ENCODE peak calls at places on chromosomes 3 and 15, in eight cellular contexts. One of them, this sample, is unnamed.

GRCh38 chr15:43273243-43273642 is 6.5 kb upstream of the TGM5 start:
- DNase-seq in GM13977: no peak
- DNase-seq in spleen: no peak
- DNase-seq in astrocyte of the spinal cord: no peak
- DNase-seq in upper lobe of right lung: no peak
- DNase-seq in IMR-90: no peak
- DNase-seq in RWPE1: no peak
- DNase-seq in H1: no peak
- DNase-seq in this sample: no peak

GRCh38 chr3:101813817-101814440 is 34.9 kb downstream of the NXPE3 start:
- DNase-seq in astrocyte of the spinal cord: peak
- DNase-seq in RWPE1: peak
- DNase-seq in IMR-90: peak
- DNase-seq in H1: no peak
- DNase-seq in GM13977: no peak
- DNase-seq in spleen: no peak
- DNase-seq in upper lobe of right lung: no peak
- DNase-seq in this sample: peak

GRCh38 chr15:85583404-85584390 is 203.3 kb downstream of the AKAP13 start:
- DNase-seq in upper lobe of right lung: peak
- DNase-seq in RWPE1: peak
- DNase-seq in astrocyte of the spinal cord: peak
- DNase-seq in IMR-90: peak
- DNase-seq in GM13977: peak
- DNase-seq in H1: no peak
- DNase-seq in spleen: no peak
- DNase-seq in this sample: no peak

GRCh38 chr3:136193273-136194043 is 2.7 kb downstream of the MSL2 start:
- DNase-seq in upper lobe of right lung: no peak
- DNase-seq in GM13977: no peak
- DNase-seq in RWPE1: no peak
- DNase-seq in H1: no peak
- DNase-seq in IMR-90: no peak
- DNase-seq in spleen: no peak
- DNase-seq in astrocyte of the spinal cord: peak
- DNase-seq in this sample: no peak

GRCh38 chr3:139308156-139309017 is 35.4 kb upstream of the MRPS22 start:
- DNase-seq in GM13977: no peak
- DNase-seq in H1: no peak
- DNase-seq in upper lobe of right lung: no peak
- DNase-seq in RWPE1: no peak
- DNase-seq in IMR-90: no peak
- DNase-seq in spleen: no peak
- DNase-seq in astrocyte of the spinal cord: no peak
- DNase-seq in this sample: peak

GRCh38 chr3:89841041-89841440 is 733.6 kb downstream of the EPHA3 start:
- DNase-seq in H1: no peak
- DNase-seq in IMR-90: peak
- DNase-seq in upper lobe of right lung: no peak
- DNase-seq in GM13977: no peak
- DNase-seq in RWPE1: peak
- DNase-seq in spleen: no peak
- DNase-seq in astrocyte of the spinal cord: no peak
- DNase-seq in this sample: no peak

GRCh38 chr15:65638681-65639089 is 16.9 kb downstream of the SLC24A1 start:
- DNase-seq in IMR-90: peak
- DNase-seq in upper lobe of right lung: no peak
- DNase-seq in GM13977: peak
- DNase-seq in astrocyte of the spinal cord: peak
- DNase-seq in H1: no peak
- DNase-seq in spleen: no peak
- DNase-seq in RWPE1: peak
- DNase-seq in this sample: peak

GRCh38 chr3:124877617-124878016 is 9.5 kb downstream of the ITGB5 start:
- DNase-seq in astrocyte of the spinal cord: no peak
- DNase-seq in H1: no peak
- DNase-seq in RWPE1: no peak
- DNase-seq in upper lobe of right lung: no peak
- DNase-seq in GM13977: no peak
- DNase-seq in IMR-90: no peak
- DNase-seq in spleen: no peak
- DNase-seq in this sample: no peak

GRCh38 chr3:120506828-120507774 is 56.3 kb upstream of the FSTL1 start:
- DNase-seq in RWPE1: peak
- DNase-seq in astrocyte of the spinal cord: peak
- DNase-seq in GM13977: no peak
- DNase-seq in spleen: no peak
- DNase-seq in IMR-90: peak
- DNase-seq in upper lobe of right lung: no peak
- DNase-seq in H1: peak
- DNase-seq in this sample: peak

GRCh38 chr3:30770387-30770786 is 124.1 kb downstream of the GADL1 start:
- DNase-seq in H1: no peak
- DNase-seq in RWPE1: peak
- DNase-seq in spleen: no peak
- DNase-seq in astrocyte of the spinal cord: peak
- DNase-seq in upper lobe of right lung: no peak
- DNase-seq in IMR-90: peak
- DNase-seq in GM13977: no peak
- DNase-seq in this sample: peak

GRCh38 chr15:88613074-88613944 is 7.8 kb upstream of the AEN start:
- DNase-seq in GM13977: no peak
- DNase-seq in RWPE1: no peak
- DNase-seq in astrocyte of the spinal cord: no peak
- DNase-seq in IMR-90: peak
- DNase-seq in spleen: no peak
- DNase-seq in H1: peak
- DNase-seq in upper lobe of right lung: no peak
- DNase-seq in this sample: peak

GRCh38 chr3:193701896-193702644 is 109.1 kb downstream of the OPA1 start:
- DNase-seq in spleen: no peak
- DNase-seq in IMR-90: peak
- DNase-seq in upper lobe of right lung: no peak
- DNase-seq in H1: no peak
- DNase-seq in RWPE1: no peak
- DNase-seq in GM13977: no peak
- DNase-seq in astrocyte of the spinal cord: peak
- DNase-seq in this sample: no peak

DNA sequence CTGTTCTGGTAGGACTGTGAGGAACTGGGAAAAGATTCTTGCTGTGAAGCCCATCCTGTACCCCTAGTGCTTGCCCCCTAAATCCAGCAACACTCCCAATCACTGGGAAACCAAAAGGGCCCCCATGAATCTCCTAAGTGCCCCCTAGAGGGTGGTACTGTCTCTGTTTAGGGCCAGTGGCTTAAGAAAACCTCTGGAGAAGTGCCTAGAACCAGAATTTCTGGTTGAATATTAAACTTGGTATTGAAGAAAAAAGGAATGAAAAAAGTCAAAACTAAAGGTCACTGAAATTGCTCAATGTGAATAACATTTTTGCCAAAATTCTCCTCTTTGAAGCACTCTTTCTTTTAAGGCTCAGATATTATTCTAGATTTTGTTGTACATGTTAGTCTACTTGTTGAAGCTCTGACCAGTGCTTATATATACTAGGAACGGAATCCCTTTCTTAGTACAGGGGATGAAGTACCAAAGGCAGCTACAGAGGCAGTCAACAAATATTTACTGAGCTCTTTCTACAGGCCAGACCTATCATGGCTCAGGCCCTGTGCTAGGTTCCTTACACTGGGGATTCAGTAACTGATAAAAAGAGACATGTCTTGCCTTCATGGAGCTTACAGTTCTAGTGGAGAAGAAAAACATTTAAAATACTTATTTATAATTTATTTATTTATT is 138.8 kb downstream of the MYLK start:
- DNase-seq in astrocyte of the spinal cord: no peak
- DNase-seq in GM13977: no peak
- DNase-seq in spleen: no peak
- DNase-seq in upper lobe of right lung: no peak
- DNase-seq in IMR-90: no peak
- DNase-seq in RWPE1: no peak
- DNase-seq in H1: no peak
- DNase-seq in this sample: no peak
- TF ChIP-seq CTCF in astrocyte of the spinal cord: peak
- TF ChIP-seq CTCF in GM13977: peak
- TF ChIP-seq CTCF in spleen: no peak
- TF ChIP-seq CTCF in upper lobe of right lung: peak
- TF ChIP-seq CTCF in IMR-90: no peak
- TF ChIP-seq CTCF in RWPE1: no peak
- TF ChIP-seq CTCF in H1: peak
- TF ChIP-seq CTCF in this sample: peak

GRCh38 chr3:54366839-54367238 is 244.5 kb downstream of the CACNA2D3 start:
- DNase-seq in H1: no peak
- DNase-seq in astrocyte of the spinal cord: no peak
- DNase-seq in RWPE1: no peak
- DNase-seq in IMR-90: no peak
- DNase-seq in GM13977: no peak
- DNase-seq in upper lobe of right lung: no peak
- DNase-seq in spleen: no peak
- DNase-seq in this sample: no peak
- TF ChIP-seq CTCF in H1: no peak
- TF ChIP-seq CTCF in astrocyte of the spinal cord: no peak
- TF ChIP-seq CTCF in RWPE1: no peak
- TF ChIP-seq CTCF in IMR-90: no peak
- TF ChIP-seq CTCF in GM13977: no peak
- TF ChIP-seq CTCF in upper lobe of right lung: no peak
- TF ChIP-seq CTCF in spleen: no peak
- TF ChIP-seq CTCF in this sample: no peak

GRCh38 chr15:100651253-100651652 is 48.9 kb downstream of the ASB7 start:
- DNase-seq in upper lobe of right lung: no peak
- DNase-seq in spleen: no peak
- DNase-seq in H1: no peak
- DNase-seq in RWPE1: no peak
- DNase-seq in IMR-90: peak
- DNase-seq in astrocyte of the spinal cord: no peak
- DNase-seq in GM13977: no peak
- DNase-seq in this sample: peak

GRCh38 chr15:100653608-100654007 is 51.2 kb downstream of the ASB7 start:
- DNase-seq in H1: no peak
- DNase-seq in IMR-90: no peak
- DNase-seq in spleen: no peak
- DNase-seq in astrocyte of the spinal cord: no peak
- DNase-seq in RWPE1: no peak
- DNase-seq in upper lobe of right lung: no peak
- DNase-seq in GM13977: no peak
- DNase-seq in this sample: no peak

GRCh38 chr15:100650685-100651084 is 48.3 kb downstream of the ASB7 start:
- DNase-seq in IMR-90: no peak
- DNase-seq in spleen: no peak
- DNase-seq in H1: no peak
- DNase-seq in astrocyte of the spinal cord: no peak
- DNase-seq in GM13977: no peak
- DNase-seq in upper lobe of right lung: no peak
- DNase-seq in RWPE1: peak
- DNase-seq in this sample: no peak
- TF ChIP-seq CTCF in IMR-90: no peak
- TF ChIP-seq CTCF in spleen: no peak
- TF ChIP-seq CTCF in H1: no peak
- TF ChIP-seq CTCF in astrocyte of the spinal cord: peak
- TF ChIP-seq CTCF in GM13977: peak
- TF ChIP-seq CTCF in upper lobe of right lung: no peak
- TF ChIP-seq CTCF in RWPE1: peak
- TF ChIP-seq CTCF in this sample: peak

DNA sequence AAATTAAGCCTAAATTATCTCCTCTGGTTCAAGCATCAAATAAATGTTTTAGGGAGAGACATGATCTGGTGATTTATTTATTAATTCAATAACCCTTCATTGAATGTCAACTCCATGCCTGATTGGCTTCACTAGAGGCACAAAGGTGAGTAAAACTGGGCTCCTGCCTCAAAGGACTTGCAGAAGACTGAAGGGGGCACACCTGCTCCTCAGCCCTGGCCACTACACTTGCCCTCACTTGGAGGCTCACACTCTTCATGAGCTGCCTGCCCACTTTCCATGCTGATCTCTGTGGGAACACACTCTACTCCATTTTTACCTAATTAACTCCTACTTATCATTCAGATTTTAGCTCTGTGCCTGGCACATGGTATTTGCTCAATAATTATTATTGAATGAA is 84.4 kb upstream of the KCNMB2 start:
- DNase-seq in RWPE1: no peak
- DNase-seq in H1: no peak
- DNase-seq in spleen: no peak
- DNase-seq in IMR-90: no peak
- DNase-seq in astrocyte of the spinal cord: no peak
- DNase-seq in upper lobe of right lung: no peak
- DNase-seq in GM13977: no peak
- DNase-seq in this sample: no peak
- TF ChIP-seq CTCF in RWPE1: no peak
- TF ChIP-seq CTCF in H1: peak
- TF ChIP-seq CTCF in spleen: no peak
- TF ChIP-seq CTCF in IMR-90: no peak
- TF ChIP-seq CTCF in astrocyte of the spinal cord: no peak
- TF ChIP-seq CTCF in upper lobe of right lung: no peak
- TF ChIP-seq CTCF in GM13977: peak
- TF ChIP-seq CTCF in this sample: no peak